ENCODE peak calls at places on chromosomes 4 and X, in eight cellular contexts. G is pancreas, B is sigmoid colon, X is fibroblast of pulmonary artery, S is osteocyte, P is GM13976, F is bronchial epithelial cell, N is endothelial cell. E is an unnamed sample.

GRCh38 chr4:96097040-96097607 is 257.2 kb downstream of the PDHA2 start:
- DNase-seq in G (no peak), B (no peak), X (peak), S (no peak), P (no peak), F (peak), N (no peak), E (no peak)

GRCh38 chr4:189092596-189092995 is 848.1 kb upstream of the FRG1 start:
- DNase-seq in G (no peak), B (no peak), X (peak), S (no peak), P (no peak), F (no peak), N (no peak), E (no peak)

GRCh38 chr4:174450452-174450851 is 71.8 kb downstream of the HPGD start:
- DNase-seq in G (no peak), B (no peak), X (no peak), S (no peak), P (no peak), F (no peak), N (no peak), E (no peak)

GRCh38 chr4:6229095-6229494 is 28.7 kb upstream of the JAKMIP1 start:
- DNase-seq in G (no peak), B (peak), X (no peak), S (peak), P (no peak), F (no peak), N (no peak), E (no peak)

GRCh38 chrX:19882066-19882775 is 5.2 kb downstream of the SH3KBP1 start:
- DNase-seq in G (no peak), B (no peak), X (no peak), S (no peak), P (no peak), F (no peak), N (no peak), E (no peak)

GRCh38 chr4:100913685-100914084 is 395.9 kb upstream of the EMCN start:
- DNase-seq in G (no peak), B (no peak), X (no peak), S (no peak), P (no peak), F (no peak), N (no peak), E (no peak)

GRCh38 chrX:124555036-124555595 is 208.8 kb downstream of the SH2D1A start:
- DNase-seq in G (no peak), B (no peak), X (peak), S (no peak), P (no peak), F (peak), N (no peak), E (no peak)

GRCh38 chr4:139619644-139620043 is 46.0 kb upstream of the MGST2 start:
- DNase-seq in G (no peak), B (no peak), X (peak), S (no peak), P (no peak), F (peak), N (no peak), E (no peak)

GRCh38 chrX:136310411-136310810 is 9.6 kb downstream of the ADGRG4 start:
- DNase-seq in G (no peak), B (no peak), X (peak), S (no peak), P (no peak), F (peak), N (no peak), E (no peak)

GRCh38 chrX:12894074-12894691 is 12.2 kb upstream of the TLR8 start:
- DNase-seq in G (peak), B (no peak), X (peak), S (no peak), P (peak), F (no peak), N (peak), E (peak)

GRCh38 chrX:88284844-88285243 is 462.2 kb upstream of the CPXCR1 start:
- DNase-seq in G (peak), B (no peak), X (no peak), S (no peak), P (no peak), F (no peak), N (no peak), E (no peak)

GRCh38 chrX:153539171-153539978 is 21.9 kb downstream of the ATP2B3 start:
- DNase-seq in G (peak), B (peak), X (peak), S (peak), P (peak), F (peak), N (peak), E (peak)

GRCh38 chr4:183059797-183060196 is 39.3 kb upstream of the WWC2 start:
- DNase-seq in G (no peak), B (no peak), X (no peak), S (no peak), P (no peak), F (no peak), N (no peak), E (no peak)

GRCh38 chrX:63283331-63283730 is 67.8 kb downstream of the SPIN4 start:
- DNase-seq in G (no peak), B (no peak), X (no peak), S (no peak), P (no peak), F (no peak), N (no peak), E (no peak)

GRCh38 chr4:186240848-186241491 is 13.7 kb downstream of the KLKB1 start:
- DNase-seq in G (no peak), B (no peak), X (no peak), S (no peak), P (no peak), F (no peak), N (no peak), E (no peak)

GRCh38 chr4:14783011-14783877 is 219.0 kb upstream of the CPEB2 start:
- DNase-seq in G (no peak), B (no peak), X (peak), S (no peak), P (peak), F (peak), N (no peak), E (no peak)

GRCh38 chr4:60805500-60806313 is 394.4 kb upstream of the ADGRL3 start:
- DNase-seq in G (no peak), B (no peak), X (peak), S (no peak), P (peak), F (peak), N (peak), E (no peak)

GRCh38 chrX:86023806-86024205 is 23.6 kb downstream of the CHM start:
- DNase-seq in G (no peak), B (no peak), X (no peak), S (no peak), P (no peak), F (peak), N (no peak), E (no peak)

GRCh38 chr4:53321151-53321987 is 44.5 kb downstream of the SCFD2 start:
- DNase-seq in G (no peak), B (no peak), X (peak), S (no peak), P (no peak), F (peak), N (no peak), E (no peak)

GRCh38 chrX:46582325-46582724 is 8.8 kb downstream of the CHST7 start:
- DNase-seq in G (no peak), B (no peak), X (peak), S (no peak), P (no peak), F (peak), N (no peak), E (no peak)

GRCh38 chrX:107537815-107538214 is 88.4 kb downstream of the FRMPD3 start:
- DNase-seq in G (peak), B (no peak), X (peak), S (no peak), P (peak), F (peak), N (peak), E (no peak)

GRCh38 chrX:31449975-31450374 is 378.1 kb upstream of the FTHL17 start:
- DNase-seq in G (no peak), B (no peak), X (peak), S (no peak), P (no peak), F (peak), N (no peak), E (no peak)

DNA sequence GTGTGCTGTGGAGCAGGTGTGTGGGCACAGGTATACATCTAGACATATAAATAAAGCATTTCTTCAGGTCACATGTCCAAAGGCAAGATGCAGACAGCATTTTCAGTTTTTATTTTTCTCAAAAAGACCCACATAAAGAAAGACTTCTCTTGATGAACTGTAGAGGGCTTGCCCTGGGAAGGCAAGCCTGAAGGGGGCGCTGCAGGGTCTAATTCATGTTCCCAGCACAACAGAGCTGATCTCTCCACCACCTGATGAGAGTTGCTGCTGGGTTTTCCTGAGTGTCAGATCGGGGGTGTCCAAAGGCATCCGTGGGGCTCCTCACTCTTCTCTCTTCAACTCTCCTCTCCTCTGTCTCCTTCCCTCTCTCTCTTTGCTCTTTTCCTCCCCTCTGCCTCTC is 26.6 kb downstream of the ADRA2C start:
- DNase-seq in G (no peak), B (no peak), X (no peak), S (no peak), P (no peak), F (no peak), N (peak), E (no peak)
- TF ChIP-seq CTCF in G (no peak), B (no peak), X (no peak), S (no peak), P (no peak), F (no peak), N (peak), E (no peak)

GRCh38 chr4:89952458-89952857 is 57.8 kb downstream of the MMRN1 start:
- DNase-seq in G (no peak), B (no peak), X (no peak), S (no peak), P (no peak), F (no peak), N (no peak), E (no peak)

GRCh38 chr4:89954906-89955305 is 60.3 kb downstream of the MMRN1 start:
- DNase-seq in G (no peak), B (no peak), X (no peak), S (no peak), P (no peak), F (no peak), N (no peak), E (no peak)

DNA sequence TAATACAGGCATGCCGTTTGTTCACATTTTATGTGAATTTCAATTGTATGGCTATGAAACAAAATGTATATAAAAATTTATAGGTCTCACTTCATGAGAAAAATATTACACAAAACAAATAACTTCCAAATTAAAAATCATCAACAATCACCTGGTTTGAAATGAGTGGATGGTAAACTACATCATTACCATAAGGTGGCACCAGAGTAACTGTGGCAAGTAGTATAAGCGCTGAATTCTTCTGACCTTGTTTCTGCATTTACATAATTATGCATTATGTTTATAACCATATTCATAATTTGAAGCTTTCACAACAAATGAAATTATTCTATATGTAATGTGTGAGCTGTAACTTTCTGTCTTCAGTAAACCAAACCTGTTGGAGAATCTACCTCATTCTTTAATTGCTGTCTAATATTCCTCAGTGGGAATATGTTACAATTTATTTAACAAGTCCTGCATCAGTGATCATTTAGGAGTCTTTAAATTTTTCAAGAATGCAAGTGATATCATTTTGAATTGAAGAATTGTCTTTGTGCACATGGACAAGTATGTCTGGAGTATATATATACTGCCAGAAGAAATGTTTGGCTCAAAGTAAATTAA is 55.2 kb downstream of the MMRN1 start:
- DNase-seq in G (no peak), B (no peak), X (no peak), S (no peak), P (no peak), F (peak), N (no peak), E (no peak)
- TF ChIP-seq CTCF in G (peak), B (no peak), X (peak), S (peak), P (no peak), F (peak), N (no peak), E (no peak)

DNA sequence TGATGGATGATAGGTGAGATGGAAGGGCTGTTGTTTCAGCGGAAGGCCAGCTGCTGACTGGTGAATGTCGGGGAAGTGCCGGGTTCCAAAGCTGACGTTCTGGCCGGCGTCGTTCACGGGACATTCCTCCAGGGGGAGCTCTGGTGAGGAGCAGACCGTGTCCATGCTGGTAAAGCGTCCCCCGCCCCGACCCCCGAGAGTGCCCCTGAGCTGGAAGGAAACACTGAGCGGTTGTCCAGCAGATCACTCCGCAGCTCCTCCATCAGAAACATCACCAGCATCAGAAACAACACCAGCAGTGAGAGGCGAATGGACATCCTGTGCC is 18.6 kb upstream of the ADRA2C start:
- DNase-seq in G (no peak), B (no peak), X (no peak), S (no peak), P (no peak), F (no peak), N (peak), E (no peak)
- TF ChIP-seq CTCF in G (no peak), B (no peak), X (peak), S (peak), P (peak), F (peak), N (peak), E (no peak)

DNA sequence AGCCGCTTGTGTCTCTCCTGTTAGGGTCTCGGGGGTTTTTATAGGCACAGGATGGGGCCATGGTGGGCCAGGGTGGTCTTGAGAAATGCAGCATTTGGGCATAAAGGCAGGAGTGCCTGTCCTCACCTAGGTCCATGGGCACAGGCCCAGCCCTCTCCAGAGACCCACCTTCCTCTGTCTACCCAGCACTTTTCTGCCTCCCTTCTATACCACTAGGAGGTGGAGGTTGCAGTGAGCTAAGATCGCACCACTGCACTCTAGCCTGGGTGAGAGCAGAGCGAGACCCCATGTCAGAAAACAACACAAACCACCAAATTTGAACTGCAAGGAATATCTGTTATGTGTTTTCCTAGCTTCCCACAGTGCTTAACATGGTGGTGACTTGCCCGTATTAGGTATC is 38.0 kb downstream of the MOB1B start:
- DNase-seq in G (no peak), B (no peak), X (no peak), S (no peak), P (no peak), F (no peak), N (no peak), E (no peak)
- TF ChIP-seq CTCF in G (no peak), B (no peak), X (no peak), S (no peak), P (no peak), F (no peak), N (no peak), E (no peak)

DNA sequence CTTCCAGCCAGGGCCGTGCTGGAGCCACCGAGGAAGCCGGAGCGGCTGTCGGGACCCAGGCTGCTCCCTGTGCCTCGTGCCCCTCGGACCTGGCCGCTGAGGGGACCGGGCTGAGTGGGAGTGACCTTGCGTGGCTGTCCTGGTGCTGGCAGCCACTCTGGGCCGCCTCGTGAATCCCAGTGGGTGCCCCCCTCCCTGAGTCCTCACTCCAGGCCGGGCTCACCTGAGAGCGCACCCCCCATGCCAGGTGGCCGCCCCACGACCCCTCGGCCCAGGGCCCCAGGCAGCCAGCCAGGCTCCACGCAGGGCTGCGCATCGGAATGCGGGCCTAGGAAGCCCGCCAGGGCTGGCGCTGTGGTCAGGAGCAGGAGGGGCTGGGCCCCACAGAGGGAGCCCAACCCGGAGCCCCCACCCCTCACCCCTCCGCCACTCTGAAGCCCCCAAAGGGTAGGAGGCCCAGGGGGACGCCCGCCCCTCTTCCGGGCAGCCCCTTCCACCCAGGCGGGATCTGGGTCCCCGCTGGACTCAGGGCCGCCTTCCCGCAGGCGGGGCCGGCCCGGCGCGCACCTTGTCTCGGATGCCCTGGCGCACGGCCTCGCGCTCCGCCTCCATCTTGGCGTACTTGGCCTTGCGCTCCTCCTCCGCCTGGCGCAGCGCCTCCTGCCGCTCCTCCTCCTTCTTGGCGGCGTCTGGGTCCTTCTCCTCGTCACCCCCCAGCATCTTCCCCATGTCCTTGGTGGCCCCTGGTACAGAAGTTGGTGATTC is 33.9 kb downstream of the CPLX1 start:
- DNase-seq in G (no peak), B (no peak), X (no peak), S (no peak), P (peak), F (no peak), N (no peak), E (no peak)
- TF ChIP-seq CTCF in G (no peak), B (no peak), X (no peak), S (no peak), P (no peak), F (peak), N (no peak), E (no peak)

DNA sequence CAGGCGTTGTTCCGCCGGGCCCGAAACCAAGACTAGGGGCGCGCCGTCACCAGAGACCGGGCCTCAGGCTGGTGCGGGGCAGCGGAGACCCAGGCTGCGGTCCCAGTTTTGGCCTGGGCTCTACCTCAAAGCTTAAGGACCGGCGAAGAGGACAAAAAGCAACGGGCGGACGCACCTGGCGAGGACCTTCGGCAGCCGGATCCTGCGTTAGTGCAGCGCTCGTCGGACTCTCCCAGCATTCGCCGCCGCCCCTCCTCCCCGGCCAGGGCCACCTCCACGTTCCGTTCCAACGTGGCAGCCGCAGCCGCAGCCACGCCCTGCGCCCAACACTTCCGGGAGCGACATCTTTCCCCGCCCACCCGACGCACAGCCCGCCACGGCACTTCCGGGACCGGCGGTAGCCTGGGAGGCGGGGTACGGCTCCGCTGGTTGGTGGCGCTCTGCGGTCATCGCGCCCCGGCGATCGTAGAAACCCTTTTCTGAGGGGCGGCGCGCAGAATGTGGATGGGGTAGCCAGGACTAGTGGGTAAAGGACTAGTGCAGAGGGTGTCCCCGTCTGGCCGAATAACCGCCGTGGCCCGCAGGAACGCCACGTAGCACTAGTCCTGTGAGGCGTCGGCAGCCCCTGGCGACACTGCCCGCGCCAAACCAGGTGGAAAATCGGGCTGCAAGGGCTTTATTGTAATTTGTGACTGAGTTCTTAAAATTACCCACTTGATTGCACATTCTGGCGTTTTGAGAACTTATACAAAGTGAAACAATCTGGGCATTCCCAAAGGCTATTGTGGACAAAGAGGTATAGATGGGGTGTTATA is at the start of gene SEC31A:
- DNase-seq in G (peak), B (peak), X (peak), S (peak), P (peak), F (peak), N (peak), E (peak)
- TF ChIP-seq CTCF in G (no peak), B (no peak), X (no peak), S (peak), P (no peak), F (no peak), N (no peak), E (no peak)